ENCODE peak calls at places on chromosome 6, in six cellular contexts. One of them, this sample, is unnamed.

GRCh38 chr6:45882671-45883070 is 133.0 kb downstream of the CLIC5 start:
- DNase-seq in fibroblast of pulmonary artery: no peak
- DNase-seq in epithelial cell of proximal tubule: no peak
- DNase-seq in AG10803: no peak
- DNase-seq in right cardiac atrium: no peak
- DNase-seq in stomach: no peak
- DNase-seq in this sample: no peak

GRCh38 chr6:113903666-113904330 is 46.7 kb downstream of the MARCKS start:
- DNase-seq in fibroblast of pulmonary artery: peak
- DNase-seq in epithelial cell of proximal tubule: no peak
- DNase-seq in AG10803: peak
- DNase-seq in right cardiac atrium: peak
- DNase-seq in stomach: peak
- DNase-seq in this sample: peak

GRCh38 chr6:83467620-83468036 is 36.8 kb upstream of the ME1 start:
- DNase-seq in fibroblast of pulmonary artery: no peak
- DNase-seq in epithelial cell of proximal tubule: no peak
- DNase-seq in AG10803: no peak
- DNase-seq in right cardiac atrium: peak
- DNase-seq in stomach: no peak
- DNase-seq in this sample: peak

GRCh38 chr6:31037692-31038091 is 27.4 kb downstream of the MUC22 start:
- DNase-seq in fibroblast of pulmonary artery: no peak
- DNase-seq in epithelial cell of proximal tubule: peak
- DNase-seq in AG10803: peak
- DNase-seq in right cardiac atrium: no peak
- DNase-seq in stomach: no peak
- DNase-seq in this sample: no peak

GRCh38 chr6:154766288-154766687 is 33.1 kb downstream of the SCAF8 start:
- DNase-seq in fibroblast of pulmonary artery: no peak
- DNase-seq in epithelial cell of proximal tubule: no peak
- DNase-seq in AG10803: peak
- DNase-seq in right cardiac atrium: no peak
- DNase-seq in stomach: no peak
- DNase-seq in this sample: no peak

GRCh38 chr6:166488701-166489100 is 97.8 kb downstream of the RAMACL start:
- DNase-seq in fibroblast of pulmonary artery: no peak
- DNase-seq in epithelial cell of proximal tubule: no peak
- DNase-seq in AG10803: no peak
- DNase-seq in right cardiac atrium: no peak
- DNase-seq in stomach: no peak
- DNase-seq in this sample: no peak

GRCh38 chr6:67131827-67132226 is 1424.8 kb upstream of the EYS start:
- DNase-seq in fibroblast of pulmonary artery: peak
- DNase-seq in epithelial cell of proximal tubule: no peak
- DNase-seq in AG10803: no peak
- DNase-seq in right cardiac atrium: peak
- DNase-seq in stomach: no peak
- DNase-seq in this sample: no peak

GRCh38 chr6:28635547-28636158 is 110.0 kb downstream of the GPX5 start:
- DNase-seq in fibroblast of pulmonary artery: no peak
- DNase-seq in epithelial cell of proximal tubule: no peak
- DNase-seq in AG10803: no peak
- DNase-seq in right cardiac atrium: no peak
- DNase-seq in stomach: no peak
- DNase-seq in this sample: no peak

GRCh38 chr6:77159730-77160129 is 303.6 kb downstream of the HTR1B start:
- DNase-seq in fibroblast of pulmonary artery: no peak
- DNase-seq in epithelial cell of proximal tubule: no peak
- DNase-seq in AG10803: no peak
- DNase-seq in right cardiac atrium: no peak
- DNase-seq in stomach: no peak
- DNase-seq in this sample: no peak

GRCh38 chr6:159233365-159234101 is 64.3 kb downstream of the FNDC1 start:
- DNase-seq in fibroblast of pulmonary artery: no peak
- DNase-seq in epithelial cell of proximal tubule: no peak
- DNase-seq in AG10803: no peak
- DNase-seq in right cardiac atrium: no peak
- DNase-seq in stomach: no peak
- DNase-seq in this sample: no peak

GRCh38 chr6:28802417-28803336 is 121.1 kb downstream of the TRIM27 start:
- DNase-seq in fibroblast of pulmonary artery: no peak
- DNase-seq in epithelial cell of proximal tubule: no peak
- DNase-seq in AG10803: peak
- DNase-seq in right cardiac atrium: no peak
- DNase-seq in stomach: no peak
- DNase-seq in this sample: no peak

GRCh38 chr6:154805288-154805911 is 72.2 kb downstream of the SCAF8 start:
- DNase-seq in fibroblast of pulmonary artery: peak
- DNase-seq in epithelial cell of proximal tubule: no peak
- DNase-seq in AG10803: peak
- DNase-seq in right cardiac atrium: no peak
- DNase-seq in stomach: no peak
- DNase-seq in this sample: no peak

GRCh38 chr6:11462742-11463414 is 74.7 kb upstream of the TMEM170B start:
- DNase-seq in fibroblast of pulmonary artery: no peak
- DNase-seq in epithelial cell of proximal tubule: no peak
- DNase-seq in AG10803: no peak
- DNase-seq in right cardiac atrium: no peak
- DNase-seq in stomach: no peak
- DNase-seq in this sample: no peak

GRCh38 chr6:156807028-156807427 is 29.9 kb downstream of the ARID1B start:
- DNase-seq in fibroblast of pulmonary artery: no peak
- DNase-seq in epithelial cell of proximal tubule: no peak
- DNase-seq in AG10803: no peak
- DNase-seq in right cardiac atrium: no peak
- DNase-seq in stomach: no peak
- DNase-seq in this sample: no peak

GRCh38 chr6:53827485-53827884 is 32.7 kb downstream of the LRRC1 start:
- DNase-seq in fibroblast of pulmonary artery: no peak
- DNase-seq in epithelial cell of proximal tubule: no peak
- DNase-seq in AG10803: no peak
- DNase-seq in right cardiac atrium: no peak
- DNase-seq in stomach: no peak
- DNase-seq in this sample: no peak

GRCh38 chr6:43481075-43481474 is 3.7 kb downstream of the TJAP1 start:
- DNase-seq in fibroblast of pulmonary artery: no peak
- DNase-seq in epithelial cell of proximal tubule: no peak
- DNase-seq in AG10803: no peak
- DNase-seq in right cardiac atrium: no peak
- DNase-seq in stomach: no peak
- DNase-seq in this sample: no peak

GRCh38 chr6:21595265-21595950 is 1.9 kb downstream of the SOX4 start:
- DNase-seq in fibroblast of pulmonary artery: peak
- DNase-seq in epithelial cell of proximal tubule: no peak
- DNase-seq in AG10803: peak
- DNase-seq in right cardiac atrium: peak
- DNase-seq in stomach: peak
- DNase-seq in this sample: peak

GRCh38 chr6:158506577-158506976 is 53.3 kb upstream of the TMEM181 start:
- DNase-seq in fibroblast of pulmonary artery: peak
- DNase-seq in epithelial cell of proximal tubule: no peak
- DNase-seq in AG10803: no peak
- DNase-seq in right cardiac atrium: no peak
- DNase-seq in stomach: no peak
- DNase-seq in this sample: no peak

GRCh38 chr6:78911218-78911617 is 43.9 kb downstream of the IRAK1BP1 start:
- DNase-seq in fibroblast of pulmonary artery: no peak
- DNase-seq in epithelial cell of proximal tubule: no peak
- DNase-seq in AG10803: peak
- DNase-seq in right cardiac atrium: no peak
- DNase-seq in stomach: no peak
- DNase-seq in this sample: no peak

GRCh38 chr6:52104979-52105378 is 17.6 kb upstream of the PKHD1 start:
- DNase-seq in fibroblast of pulmonary artery: no peak
- DNase-seq in epithelial cell of proximal tubule: no peak
- DNase-seq in AG10803: no peak
- DNase-seq in right cardiac atrium: no peak
- DNase-seq in stomach: no peak
- DNase-seq in this sample: no peak

GRCh38 chr6:113352029-113352801 is 504.9 kb upstream of the MARCKS start:
- DNase-seq in fibroblast of pulmonary artery: peak
- DNase-seq in epithelial cell of proximal tubule: peak
- DNase-seq in AG10803: peak
- DNase-seq in right cardiac atrium: no peak
- DNase-seq in stomach: peak
- DNase-seq in this sample: no peak

GRCh38 chr6:69732640-69733039 is 64.2 kb downstream of the LMBRD1 start:
- DNase-seq in fibroblast of pulmonary artery: peak
- DNase-seq in epithelial cell of proximal tubule: no peak
- DNase-seq in AG10803: peak
- DNase-seq in right cardiac atrium: no peak
- DNase-seq in stomach: no peak
- DNase-seq in this sample: no peak

GRCh38 chr6:63904844-63905243 is 269.2 kb downstream of the PHF3 start:
- DNase-seq in fibroblast of pulmonary artery: peak
- DNase-seq in epithelial cell of proximal tubule: no peak
- DNase-seq in AG10803: peak
- DNase-seq in right cardiac atrium: no peak
- DNase-seq in stomach: no peak
- DNase-seq in this sample: no peak

GRCh38 chr6:47230579-47230978 is 79.1 kb downstream of the TNFRSF21 start:
- DNase-seq in fibroblast of pulmonary artery: no peak
- DNase-seq in epithelial cell of proximal tubule: no peak
- DNase-seq in AG10803: no peak
- DNase-seq in right cardiac atrium: no peak
- DNase-seq in stomach: no peak
- DNase-seq in this sample: no peak

DNA sequence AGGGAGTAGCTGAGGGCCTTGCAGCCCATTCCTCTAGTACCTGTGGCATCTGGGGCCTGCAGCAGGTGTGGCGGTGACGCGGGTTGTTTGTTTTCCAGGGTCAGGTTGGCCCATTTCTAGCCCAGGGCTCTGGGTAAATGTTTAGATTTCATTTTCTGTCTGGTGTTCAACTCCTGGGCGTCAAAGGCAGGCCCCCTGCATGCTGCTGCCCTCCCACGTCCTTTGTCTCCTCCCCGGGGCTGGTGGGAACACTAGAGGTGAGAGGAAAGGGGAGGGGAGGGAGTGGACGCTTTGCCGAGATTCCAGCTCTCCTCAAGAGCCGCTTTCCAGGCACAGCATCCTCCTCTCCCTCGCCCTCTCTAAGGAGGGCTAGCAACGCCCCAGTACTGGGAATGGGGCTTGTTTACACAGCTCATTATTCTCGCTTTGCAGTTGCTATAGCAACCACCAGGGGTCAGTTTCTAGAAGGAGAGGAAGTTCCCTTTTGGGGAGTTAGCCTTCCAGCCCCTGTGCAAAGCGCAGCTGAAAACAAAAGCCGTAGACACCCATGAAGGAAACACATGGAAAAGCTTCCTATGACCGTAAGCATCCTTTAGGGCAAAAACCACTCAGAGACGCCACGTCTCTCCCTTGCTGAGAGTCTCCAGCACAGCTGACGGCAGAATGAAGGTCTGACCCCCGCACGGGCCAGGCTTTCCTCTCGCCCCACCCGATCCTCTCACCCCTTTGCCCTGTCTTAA is 170.6 kb downstream of the LY86 start:
- DNase-seq in fibroblast of pulmonary artery: peak
- DNase-seq in epithelial cell of proximal tubule: no peak
- DNase-seq in AG10803: peak
- DNase-seq in right cardiac atrium: peak
- DNase-seq in stomach: peak
- DNase-seq in this sample: no peak
- H3K4me3 ChIP-seq in fibroblast of pulmonary artery: peak
- H3K4me3 ChIP-seq in epithelial cell of proximal tubule: no peak
- H3K4me3 ChIP-seq in AG10803: no peak
- H3K4me3 ChIP-seq in right cardiac atrium: no peak
- H3K4me3 ChIP-seq in stomach: no peak
- H3K4me3 ChIP-seq in this sample: peak

GRCh38 chr6:26016326-26017275 is 54.0 kb downstream of the TRIM38 start:
- DNase-seq in fibroblast of pulmonary artery: peak
- DNase-seq in epithelial cell of proximal tubule: no peak
- DNase-seq in AG10803: no peak
- DNase-seq in right cardiac atrium: peak
- DNase-seq in stomach: no peak
- DNase-seq in this sample: peak
- H3K4me3 ChIP-seq in fibroblast of pulmonary artery: peak
- H3K4me3 ChIP-seq in epithelial cell of proximal tubule: peak
- H3K4me3 ChIP-seq in AG10803: peak
- H3K4me3 ChIP-seq in right cardiac atrium: peak
- H3K4me3 ChIP-seq in stomach: peak
- H3K4me3 ChIP-seq in this sample: peak

GRCh38 chr6:149924206-149924932 is 1.4 kb upstream of the RAET1G start:
- DNase-seq in fibroblast of pulmonary artery: no peak
- DNase-seq in epithelial cell of proximal tubule: no peak
- DNase-seq in AG10803: no peak
- DNase-seq in right cardiac atrium: no peak
- DNase-seq in stomach: no peak
- DNase-seq in this sample: no peak

GRCh38 chr6:149923327-149923986 is 536 bp upstream of the RAET1G start:
- DNase-seq in fibroblast of pulmonary artery: no peak
- DNase-seq in epithelial cell of proximal tubule: no peak
- DNase-seq in AG10803: no peak
- DNase-seq in right cardiac atrium: no peak
- DNase-seq in stomach: no peak
- DNase-seq in this sample: no peak

GRCh38 chr6:149924933-149925252 is 2.0 kb upstream of the RAET1G start:
- DNase-seq in fibroblast of pulmonary artery: no peak
- DNase-seq in epithelial cell of proximal tubule: no peak
- DNase-seq in AG10803: no peak
- DNase-seq in right cardiac atrium: no peak
- DNase-seq in stomach: no peak
- DNase-seq in this sample: no peak

GRCh38 chr6:149925253-149925973 is 2.5 kb upstream of the RAET1G start:
- DNase-seq in fibroblast of pulmonary artery: peak
- DNase-seq in epithelial cell of proximal tubule: no peak
- DNase-seq in AG10803: peak
- DNase-seq in right cardiac atrium: peak
- DNase-seq in stomach: no peak
- DNase-seq in this sample: no peak

GRCh38 chr6:149925974-149926777 is 3.3 kb upstream of the RAET1G start:
- DNase-seq in fibroblast of pulmonary artery: peak
- DNase-seq in epithelial cell of proximal tubule: no peak
- DNase-seq in AG10803: peak
- DNase-seq in right cardiac atrium: peak
- DNase-seq in stomach: peak
- DNase-seq in this sample: peak
- H3K4me3 ChIP-seq in fibroblast of pulmonary artery: peak
- H3K4me3 ChIP-seq in epithelial cell of proximal tubule: peak
- H3K4me3 ChIP-seq in AG10803: peak
- H3K4me3 ChIP-seq in right cardiac atrium: peak
- H3K4me3 ChIP-seq in stomach: peak
- H3K4me3 ChIP-seq in this sample: peak

GRCh38 chr6:37882292-37882691 is 62.8 kb downstream of the ZFAND3 start:
- DNase-seq in fibroblast of pulmonary artery: no peak
- DNase-seq in epithelial cell of proximal tubule: no peak
- DNase-seq in AG10803: no peak
- DNase-seq in right cardiac atrium: no peak
- DNase-seq in stomach: no peak
- DNase-seq in this sample: no peak
- H3K4me3 ChIP-seq in fibroblast of pulmonary artery: no peak
- H3K4me3 ChIP-seq in epithelial cell of proximal tubule: no peak
- H3K4me3 ChIP-seq in AG10803: no peak
- H3K4me3 ChIP-seq in right cardiac atrium: no peak
- H3K4me3 ChIP-seq in stomach: no peak
- H3K4me3 ChIP-seq in this sample: no peak